ENCODE peak calls at places on chromosomes 5 and 9, in eight cellular contexts. One of them, this sample, is unnamed.

GRCh38 chr5:127153031-127153430 is 79.7 kb upstream of the C5orf63 start:
- DNase-seq in effector CD4-positive, alpha-beta T cell: no peak
- DNase-seq in GM23248: no peak
- DNase-seq in EL: no peak
- DNase-seq in AG08396: no peak
- DNase-seq in CD8-positive, alpha-beta T cell: no peak
- DNase-seq in activated effector memory CD4-positive, alpha-beta T cell treated with Interleukin-2 at 50 U/mL for 16 hours: no peak
- DNase-seq in cardiac muscle cell: no peak
- DNase-seq in this sample: no peak

GRCh38 chr5:61069150-61069549 is 93.1 kb downstream of the SMIM15 start:
- DNase-seq in CD8-positive, alpha-beta T cell: no peak
- DNase-seq in GM23248: no peak
- DNase-seq in AG08396: no peak
- DNase-seq in cardiac muscle cell: no peak
- DNase-seq in effector CD4-positive, alpha-beta T cell: no peak
- DNase-seq in activated effector memory CD4-positive, alpha-beta T cell treated with Interleukin-2 at 50 U/mL for 16 hours: no peak
- DNase-seq in EL: no peak
- DNase-seq in this sample: no peak

GRCh38 chr5:141560141-141560540 is 58.7 kb downstream of the DIAPH1 start:
- DNase-seq in CD8-positive, alpha-beta T cell: no peak
- DNase-seq in EL: no peak
- DNase-seq in activated effector memory CD4-positive, alpha-beta T cell treated with Interleukin-2 at 50 U/mL for 16 hours: no peak
- DNase-seq in cardiac muscle cell: peak; percentile 42
- DNase-seq in effector CD4-positive, alpha-beta T cell: no peak
- DNase-seq in GM23248: peak; percentile 22
- DNase-seq in AG08396: no peak
- DNase-seq in this sample: no peak

GRCh38 chr5:72611111-72611724 is 104.0 kb upstream of the ZNF366 start:
- DNase-seq in effector CD4-positive, alpha-beta T cell: peak; percentile 10
- DNase-seq in cardiac muscle cell: peak; percentile 89
- DNase-seq in GM23248: peak; percentile 90
- DNase-seq in AG08396: peak; percentile 74
- DNase-seq in EL: peak; percentile 74
- DNase-seq in activated effector memory CD4-positive, alpha-beta T cell treated with Interleukin-2 at 50 U/mL for 16 hours: peak; percentile 7
- DNase-seq in CD8-positive, alpha-beta T cell: peak; percentile 37
- DNase-seq in this sample: peak; percentile 67

GRCh38 chr9:84899326-84899725 is 229.8 kb downstream of the NTRK2 start:
- DNase-seq in AG08396: no peak
- DNase-seq in GM23248: no peak
- DNase-seq in activated effector memory CD4-positive, alpha-beta T cell treated with Interleukin-2 at 50 U/mL for 16 hours: no peak
- DNase-seq in cardiac muscle cell: no peak
- DNase-seq in EL: no peak
- DNase-seq in effector CD4-positive, alpha-beta T cell: no peak
- DNase-seq in CD8-positive, alpha-beta T cell: no peak
- DNase-seq in this sample: no peak

GRCh38 chr9:4604678-4605095 is 57.4 kb upstream of the PLPP6 start:
- DNase-seq in EL: peak; percentile 65
- DNase-seq in activated effector memory CD4-positive, alpha-beta T cell treated with Interleukin-2 at 50 U/mL for 16 hours: peak; percentile 11
- DNase-seq in AG08396: peak; percentile 58
- DNase-seq in effector CD4-positive, alpha-beta T cell: peak; percentile 51
- DNase-seq in CD8-positive, alpha-beta T cell: peak; percentile 74
- DNase-seq in GM23248: peak; percentile 65
- DNase-seq in cardiac muscle cell: peak; percentile 69
- DNase-seq in this sample: no peak

GRCh38 chr9:70046274-70047070 is 2.8 kb downstream of the MAMDC2 start:
- DNase-seq in AG08396: no peak
- DNase-seq in cardiac muscle cell: no peak
- DNase-seq in GM23248: no peak
- DNase-seq in CD8-positive, alpha-beta T cell: no peak
- DNase-seq in activated effector memory CD4-positive, alpha-beta T cell treated with Interleukin-2 at 50 U/mL for 16 hours: no peak
- DNase-seq in effector CD4-positive, alpha-beta T cell: no peak
- DNase-seq in EL: peak; percentile 23
- DNase-seq in this sample: no peak

GRCh38 chr5:60382761-60383160 is 317.2 kb downstream of the DEPDC1B start:
- DNase-seq in EL: peak; percentile 50
- DNase-seq in cardiac muscle cell: peak; percentile 52
- DNase-seq in AG08396: peak; percentile 7
- DNase-seq in activated effector memory CD4-positive, alpha-beta T cell treated with Interleukin-2 at 50 U/mL for 16 hours: no peak
- DNase-seq in effector CD4-positive, alpha-beta T cell: no peak
- DNase-seq in GM23248: peak; percentile 55
- DNase-seq in CD8-positive, alpha-beta T cell: no peak
- DNase-seq in this sample: no peak

GRCh38 chr9:4654538-4654937 is 7.6 kb upstream of the PLPP6 start:
- DNase-seq in GM23248: no peak
- DNase-seq in AG08396: no peak
- DNase-seq in effector CD4-positive, alpha-beta T cell: no peak
- DNase-seq in EL: no peak
- DNase-seq in activated effector memory CD4-positive, alpha-beta T cell treated with Interleukin-2 at 50 U/mL for 16 hours: no peak
- DNase-seq in cardiac muscle cell: no peak
- DNase-seq in CD8-positive, alpha-beta T cell: no peak
- DNase-seq in this sample: no peak

GRCh38 chr5:135323701-135324132 is 75.3 kb downstream of the MACROH2A1 start:
- DNase-seq in CD8-positive, alpha-beta T cell: no peak
- DNase-seq in activated effector memory CD4-positive, alpha-beta T cell treated with Interleukin-2 at 50 U/mL for 16 hours: no peak
- DNase-seq in AG08396: no peak
- DNase-seq in GM23248: no peak
- DNase-seq in effector CD4-positive, alpha-beta T cell: no peak
- DNase-seq in cardiac muscle cell: no peak
- DNase-seq in EL: no peak
- DNase-seq in this sample: no peak

GRCh38 chr9:38038307-38039089 is 30.5 kb downstream of the SHB start:
- DNase-seq in EL: no peak
- DNase-seq in activated effector memory CD4-positive, alpha-beta T cell treated with Interleukin-2 at 50 U/mL for 16 hours: no peak
- DNase-seq in cardiac muscle cell: peak; percentile 89
- DNase-seq in GM23248: no peak
- DNase-seq in AG08396: no peak
- DNase-seq in effector CD4-positive, alpha-beta T cell: no peak
- DNase-seq in CD8-positive, alpha-beta T cell: no peak
- DNase-seq in this sample: no peak

GRCh38 chr5:38285226-38285625 is 26.9 kb downstream of the EGFLAM start:
- DNase-seq in AG08396: no peak
- DNase-seq in effector CD4-positive, alpha-beta T cell: no peak
- DNase-seq in cardiac muscle cell: no peak
- DNase-seq in EL: no peak
- DNase-seq in CD8-positive, alpha-beta T cell: no peak
- DNase-seq in GM23248: no peak
- DNase-seq in activated effector memory CD4-positive, alpha-beta T cell treated with Interleukin-2 at 50 U/mL for 16 hours: no peak
- DNase-seq in this sample: no peak

GRCh38 chr5:126208691-126209090 is 214.5 kb upstream of the GRAMD2B start:
- DNase-seq in GM23248: no peak
- DNase-seq in activated effector memory CD4-positive, alpha-beta T cell treated with Interleukin-2 at 50 U/mL for 16 hours: no peak
- DNase-seq in effector CD4-positive, alpha-beta T cell: no peak
- DNase-seq in cardiac muscle cell: no peak
- DNase-seq in CD8-positive, alpha-beta T cell: no peak
- DNase-seq in AG08396: no peak
- DNase-seq in EL: no peak
- DNase-seq in this sample: no peak

GRCh38 chr5:179411161-179411841 is 66.0 kb upstream of the ADAMTS2 start:
- DNase-seq in activated effector memory CD4-positive, alpha-beta T cell treated with Interleukin-2 at 50 U/mL for 16 hours: no peak
- DNase-seq in AG08396: no peak
- DNase-seq in GM23248: no peak
- DNase-seq in EL: no peak
- DNase-seq in cardiac muscle cell: no peak
- DNase-seq in effector CD4-positive, alpha-beta T cell: no peak
- DNase-seq in CD8-positive, alpha-beta T cell: no peak
- DNase-seq in this sample: no peak

GRCh38 chr5:141001466-141001853 is 35.2 kb downstream of the PCDHAC2 start:
- DNase-seq in GM23248: no peak
- DNase-seq in EL: no peak
- DNase-seq in effector CD4-positive, alpha-beta T cell: no peak
- DNase-seq in activated effector memory CD4-positive, alpha-beta T cell treated with Interleukin-2 at 50 U/mL for 16 hours: no peak
- DNase-seq in CD8-positive, alpha-beta T cell: no peak
- DNase-seq in cardiac muscle cell: no peak
- DNase-seq in AG08396: no peak
- DNase-seq in this sample: no peak

GRCh38 chr9:16705121-16705604 is 165.3 kb downstream of the BNC2 start:
- DNase-seq in activated effector memory CD4-positive, alpha-beta T cell treated with Interleukin-2 at 50 U/mL for 16 hours: no peak
- DNase-seq in AG08396: peak; percentile 84
- DNase-seq in cardiac muscle cell: peak; percentile 97
- DNase-seq in GM23248: peak; percentile 96
- DNase-seq in CD8-positive, alpha-beta T cell: no peak
- DNase-seq in effector CD4-positive, alpha-beta T cell: no peak
- DNase-seq in EL: peak; percentile 100
- DNase-seq in this sample: peak; percentile 29

GRCh38 chr9:69931340-69931739 is 110.7 kb downstream of the CFAP95 start:
- DNase-seq in EL: peak; percentile 31
- DNase-seq in AG08396: no peak
- DNase-seq in effector CD4-positive, alpha-beta T cell: no peak
- DNase-seq in cardiac muscle cell: peak; percentile 20
- DNase-seq in CD8-positive, alpha-beta T cell: no peak
- DNase-seq in activated effector memory CD4-positive, alpha-beta T cell treated with Interleukin-2 at 50 U/mL for 16 hours: no peak
- DNase-seq in GM23248: peak; percentile 47
- DNase-seq in this sample: no peak

GRCh38 chr9:78973906-78974305 is 597.9 kb upstream of the TLE4 start:
- DNase-seq in GM23248: peak; percentile 63
- DNase-seq in activated effector memory CD4-positive, alpha-beta T cell treated with Interleukin-2 at 50 U/mL for 16 hours: no peak
- DNase-seq in CD8-positive, alpha-beta T cell: no peak
- DNase-seq in AG08396: no peak
- DNase-seq in cardiac muscle cell: no peak
- DNase-seq in EL: peak; percentile 90
- DNase-seq in effector CD4-positive, alpha-beta T cell: no peak
- DNase-seq in this sample: no peak

GRCh38 chr9:127116946-127117345 is 5.5 kb downstream of the ANGPTL2 start:
- DNase-seq in AG08396: no peak
- DNase-seq in activated effector memory CD4-positive, alpha-beta T cell treated with Interleukin-2 at 50 U/mL for 16 hours: no peak
- DNase-seq in GM23248: peak; percentile 57
- DNase-seq in cardiac muscle cell: no peak
- DNase-seq in CD8-positive, alpha-beta T cell: no peak
- DNase-seq in effector CD4-positive, alpha-beta T cell: no peak
- DNase-seq in EL: peak; percentile 24
- DNase-seq in this sample: no peak

GRCh38 chr5:25006734-25007133 is 362.0 kb upstream of the CDH10 start:
- DNase-seq in AG08396: no peak
- DNase-seq in GM23248: peak; percentile 82
- DNase-seq in CD8-positive, alpha-beta T cell: no peak
- DNase-seq in EL: no peak
- DNase-seq in effector CD4-positive, alpha-beta T cell: no peak
- DNase-seq in cardiac muscle cell: no peak
- DNase-seq in activated effector memory CD4-positive, alpha-beta T cell treated with Interleukin-2 at 50 U/mL for 16 hours: no peak
- DNase-seq in this sample: no peak

GRCh38 chr5:92741906-92742305 is 839.1 kb downstream of the NR2F1-AS1 start:
- DNase-seq in AG08396: no peak
- DNase-seq in EL: no peak
- DNase-seq in CD8-positive, alpha-beta T cell: no peak
- DNase-seq in effector CD4-positive, alpha-beta T cell: no peak
- DNase-seq in activated effector memory CD4-positive, alpha-beta T cell treated with Interleukin-2 at 50 U/mL for 16 hours: no peak
- DNase-seq in GM23248: no peak
- DNase-seq in cardiac muscle cell: no peak
- DNase-seq in this sample: no peak

GRCh38 chr5:96751203-96752169 is 56.3 kb downstream of the ERAP1 start:
- DNase-seq in effector CD4-positive, alpha-beta T cell: no peak
- DNase-seq in cardiac muscle cell: no peak
- DNase-seq in activated effector memory CD4-positive, alpha-beta T cell treated with Interleukin-2 at 50 U/mL for 16 hours: no peak
- DNase-seq in AG08396: no peak
- DNase-seq in EL: no peak
- DNase-seq in GM23248: no peak
- DNase-seq in CD8-positive, alpha-beta T cell: no peak
- DNase-seq in this sample: no peak

GRCh38 chr5:1847056-1847455 is 35.7 kb downstream of the IRX4 start:
- DNase-seq in AG08396: no peak
- DNase-seq in CD8-positive, alpha-beta T cell: no peak
- DNase-seq in activated effector memory CD4-positive, alpha-beta T cell treated with Interleukin-2 at 50 U/mL for 16 hours: no peak
- DNase-seq in GM23248: no peak
- DNase-seq in effector CD4-positive, alpha-beta T cell: no peak
- DNase-seq in cardiac muscle cell: no peak
- DNase-seq in EL: no peak
- DNase-seq in this sample: no peak

GRCh38 chr5:44178414-44178813 is 210.8 kb downstream of the FGF10 start:
- DNase-seq in activated effector memory CD4-positive, alpha-beta T cell treated with Interleukin-2 at 50 U/mL for 16 hours: no peak
- DNase-seq in EL: no peak
- DNase-seq in CD8-positive, alpha-beta T cell: no peak
- DNase-seq in GM23248: no peak
- DNase-seq in AG08396: no peak
- DNase-seq in cardiac muscle cell: no peak
- DNase-seq in effector CD4-positive, alpha-beta T cell: no peak
- DNase-seq in this sample: no peak

GRCh38 chr5:177111720-177112394 is 21.7 kb upstream of the NSD1 start:
- DNase-seq in cardiac muscle cell: peak; percentile 57
- DNase-seq in CD8-positive, alpha-beta T cell: peak; percentile 68
- DNase-seq in GM23248: peak; percentile 44
- DNase-seq in EL: peak; percentile 54
- DNase-seq in AG08396: peak; percentile 73
- DNase-seq in effector CD4-positive, alpha-beta T cell: peak; percentile 55
- DNase-seq in activated effector memory CD4-positive, alpha-beta T cell treated with Interleukin-2 at 50 U/mL for 16 hours: peak; percentile 36
- DNase-seq in this sample: peak; percentile 29

GRCh38 chr5:134438641-134439621 is 27.2 kb upstream of the CDKN2AIPNL start:
- DNase-seq in activated effector memory CD4-positive, alpha-beta T cell treated with Interleukin-2 at 50 U/mL for 16 hours: no peak
- DNase-seq in cardiac muscle cell: peak; percentile 97
- DNase-seq in AG08396: peak; percentile 82
- DNase-seq in CD8-positive, alpha-beta T cell: no peak
- DNase-seq in EL: peak; percentile 96
- DNase-seq in GM23248: peak; percentile 97
- DNase-seq in effector CD4-positive, alpha-beta T cell: no peak
- DNase-seq in this sample: no peak

GRCh38 chr5:54177058-54177457 is 133.3 kb downstream of the ARL15 start:
- DNase-seq in activated effector memory CD4-positive, alpha-beta T cell treated with Interleukin-2 at 50 U/mL for 16 hours: no peak
- DNase-seq in effector CD4-positive, alpha-beta T cell: no peak
- DNase-seq in GM23248: no peak
- DNase-seq in cardiac muscle cell: no peak
- DNase-seq in AG08396: no peak
- DNase-seq in EL: no peak
- DNase-seq in CD8-positive, alpha-beta T cell: no peak
- DNase-seq in this sample: no peak

GRCh38 chr9:87467187-87467586 is 30.5 kb upstream of the DAPK1 start:
- DNase-seq in effector CD4-positive, alpha-beta T cell: no peak
- DNase-seq in cardiac muscle cell: no peak
- DNase-seq in GM23248: no peak
- DNase-seq in EL: no peak
- DNase-seq in AG08396: no peak
- DNase-seq in activated effector memory CD4-positive, alpha-beta T cell treated with Interleukin-2 at 50 U/mL for 16 hours: no peak
- DNase-seq in CD8-positive, alpha-beta T cell: no peak
- DNase-seq in this sample: no peak

GRCh38 chr9:136399176-136400037 is 563 bp downstream of the SNAPC4 start:
- DNase-seq in effector CD4-positive, alpha-beta T cell: no peak
- DNase-seq in AG08396: peak; percentile 76
- DNase-seq in GM23248: peak; percentile 65
- DNase-seq in cardiac muscle cell: peak; percentile 14
- DNase-seq in EL: peak; percentile 24
- DNase-seq in activated effector memory CD4-positive, alpha-beta T cell treated with Interleukin-2 at 50 U/mL for 16 hours: peak; percentile 7
- DNase-seq in CD8-positive, alpha-beta T cell: peak; percentile 22
- DNase-seq in this sample: no peak

GRCh38 chr9:120876842-120877240 is at the start of gene PHF19:
- DNase-seq in AG08396: peak; percentile 78
- DNase-seq in cardiac muscle cell: peak; percentile 49
- DNase-seq in CD8-positive, alpha-beta T cell: peak; percentile 38
- DNase-seq in GM23248: peak; percentile 71
- DNase-seq in effector CD4-positive, alpha-beta T cell: peak; percentile 19
- DNase-seq in EL: peak; percentile 61
- DNase-seq in activated effector memory CD4-positive, alpha-beta T cell treated with Interleukin-2 at 50 U/mL for 16 hours: no peak
- DNase-seq in this sample: peak; percentile 58

GRCh38 chr5:143573568-143574170 is 170.2 kb upstream of the NR3C1 start:
- DNase-seq in activated effector memory CD4-positive, alpha-beta T cell treated with Interleukin-2 at 50 U/mL for 16 hours: no peak
- DNase-seq in EL: no peak
- DNase-seq in cardiac muscle cell: no peak
- DNase-seq in GM23248: peak; percentile 32
- DNase-seq in AG08396: no peak
- DNase-seq in CD8-positive, alpha-beta T cell: no peak
- DNase-seq in effector CD4-positive, alpha-beta T cell: no peak
- DNase-seq in this sample: no peak

GRCh38 chr5:159582756-159583523 is 252.7 kb upstream of the IL12B start:
- DNase-seq in CD8-positive, alpha-beta T cell: no peak
- DNase-seq in EL: peak; percentile 42
- DNase-seq in GM23248: peak; percentile 73
- DNase-seq in AG08396: no peak
- DNase-seq in cardiac muscle cell: peak; percentile 35
- DNase-seq in activated effector memory CD4-positive, alpha-beta T cell treated with Interleukin-2 at 50 U/mL for 16 hours: no peak
- DNase-seq in effector CD4-positive, alpha-beta T cell: no peak
- DNase-seq in this sample: no peak

GRCh38 chr5:168649306-168649705 is 70.1 kb upstream of the PANK3 start:
- DNase-seq in CD8-positive, alpha-beta T cell: no peak
- DNase-seq in activated effector memory CD4-positive, alpha-beta T cell treated with Interleukin-2 at 50 U/mL for 16 hours: no peak
- DNase-seq in EL: no peak
- DNase-seq in effector CD4-positive, alpha-beta T cell: no peak
- DNase-seq in AG08396: no peak
- DNase-seq in GM23248: peak; percentile 15
- DNase-seq in cardiac muscle cell: no peak
- DNase-seq in this sample: no peak

GRCh38 chr9:124559871-124560270 is 52.7 kb upstream of the NR5A1 start:
- DNase-seq in GM23248: peak; percentile 49
- DNase-seq in effector CD4-positive, alpha-beta T cell: no peak
- DNase-seq in cardiac muscle cell: peak; percentile 40
- DNase-seq in activated effector memory CD4-positive, alpha-beta T cell treated with Interleukin-2 at 50 U/mL for 16 hours: no peak
- DNase-seq in CD8-positive, alpha-beta T cell: no peak
- DNase-seq in AG08396: peak; percentile 26
- DNase-seq in EL: peak; percentile 79
- DNase-seq in this sample: no peak

This sample was measured in C1 segment of cervical spinal cord.